ENCODE peak calls at places on chromosomes 16 and 17, in four cellular contexts. One of them, this sample, is unnamed.

GRCh38 chr17:43468746-43469544 is 14.8 kb upstream of the DHX8 start:
- DNase-seq in K562: no peak
- DNase-seq in GM12891: no peak
- DNase-seq in prostate gland: no peak
- DNase-seq in this sample: no peak

GRCh38 chr16:1175566-1176279 is 22.8 kb downstream of the CACNA1H start:
- DNase-seq in prostate gland: no peak
- DNase-seq in GM12891: no peak
- DNase-seq in K562: no peak
- DNase-seq in this sample: no peak

GRCh38 chr16:49834496-49835009 is 21.4 kb downstream of the ZNF423 start:
- DNase-seq in GM12891: no peak
- DNase-seq in K562: no peak
- DNase-seq in prostate gland: no peak
- DNase-seq in this sample: no peak

GRCh38 chr17:80474231-80474932 is 2.0 kb downstream of the NPTX1 start:
- DNase-seq in prostate gland: peak; percentile 41
- DNase-seq in GM12891: no peak
- DNase-seq in K562: peak; percentile 40
- DNase-seq in this sample: no peak

GRCh38 chr16:81394416-81394815 is 50.2 kb upstream of the CMIP start:
- DNase-seq in K562: no peak
- DNase-seq in prostate gland: no peak
- DNase-seq in GM12891: no peak
- DNase-seq in this sample: no peak

GRCh38 chr16:65745201-65745600 is 621.3 kb upstream of the CDH5 start:
- DNase-seq in K562: no peak
- DNase-seq in GM12891: no peak
- DNase-seq in prostate gland: no peak
- DNase-seq in this sample: no peak

GRCh38 chr16:15509051-15509592 is 74.7 kb downstream of the BMERB1 start:
- DNase-seq in GM12891: no peak
- DNase-seq in K562: peak; percentile 45
- DNase-seq in prostate gland: no peak
- DNase-seq in this sample: no peak

GRCh38 chr16:66926171-66926570 is 836 bp upstream of the RRAD start:
- DNase-seq in GM12891: no peak
- DNase-seq in K562: no peak
- DNase-seq in prostate gland: no peak
- DNase-seq in this sample: no peak

GRCh38 chr17:12627177-12627629 is 38.5 kb upstream of the MYOCD start:
- DNase-seq in GM12891: no peak
- DNase-seq in K562: peak; percentile 2
- DNase-seq in prostate gland: peak; percentile 8
- DNase-seq in this sample: no peak

GRCh38 chr16:8851761-8852403 is 16.9 kb downstream of the CARHSP1 start:
- DNase-seq in prostate gland: no peak
- DNase-seq in GM12891: peak; percentile 4
- DNase-seq in K562: no peak
- DNase-seq in this sample: no peak

GRCh38 chr17:1188812-1189211 is 9.0 kb upstream of the ABR start:
- DNase-seq in prostate gland: peak; percentile 87
- DNase-seq in K562: no peak
- DNase-seq in GM12891: no peak
- DNase-seq in this sample: no peak

GRCh38 chr17:39018267-39019134 is 51.3 kb upstream of the FBXO47 start:
- DNase-seq in prostate gland: no peak
- DNase-seq in K562: no peak
- DNase-seq in GM12891: peak; percentile 35
- DNase-seq in this sample: no peak

GRCh38 chr16:72658888-72659717 is 388.8 kb downstream of the ZFHX3 start:
- DNase-seq in prostate gland: no peak
- DNase-seq in GM12891: no peak
- DNase-seq in K562: no peak
- DNase-seq in this sample: no peak

GRCh38 chr17:6492892-6493674 is 48.8 kb downstream of the PIMREG start:
- DNase-seq in prostate gland: no peak
- DNase-seq in GM12891: no peak
- DNase-seq in K562: no peak
- DNase-seq in this sample: no peak

GRCh38 chr17:78719630-78720298 is 62.3 kb downstream of the CYTH1 start:
- DNase-seq in GM12891: no peak
- DNase-seq in prostate gland: no peak
- DNase-seq in K562: no peak
- DNase-seq in this sample: no peak

GRCh38 chr17:55155867-55156560 is 108.7 kb upstream of the HLF start:
- DNase-seq in prostate gland: no peak
- DNase-seq in GM12891: no peak
- DNase-seq in K562: no peak
- DNase-seq in this sample: no peak

GRCh38 chr16:74035816-74036215 is 260.8 kb upstream of the PSMD7 start:
- DNase-seq in K562: peak; percentile 8
- DNase-seq in GM12891: peak; percentile 6
- DNase-seq in prostate gland: no peak
- DNase-seq in this sample: no peak

GRCh38 chr16:82169861-82170845 is at the start of gene MPHOSPH6:
- DNase-seq in K562: peak; percentile 96
- DNase-seq in prostate gland: peak; percentile 87
- DNase-seq in GM12891: peak; percentile 89
- DNase-seq in this sample: peak; percentile 90

GRCh38 chr16:57661936-57662906 is 5.9 kb upstream of the ADGRG3 start:
- DNase-seq in GM12891: no peak
- DNase-seq in K562: no peak
- DNase-seq in prostate gland: no peak
- DNase-seq in this sample: no peak

GRCh38 chr17:68682913-68683312 is 81.7 kb upstream of the FAM20A start:
- DNase-seq in K562: no peak
- DNase-seq in prostate gland: no peak
- DNase-seq in GM12891: no peak
- DNase-seq in this sample: no peak

GRCh38 chr17:33580215-33580614 is 287.1 kb upstream of the ASIC2 start:
- DNase-seq in prostate gland: no peak
- DNase-seq in K562: no peak
- DNase-seq in GM12891: no peak
- DNase-seq in this sample: no peak

GRCh38 chr17:17151055-17151454 is 55.1 kb downstream of the PLD6 start:
- DNase-seq in GM12891: no peak
- DNase-seq in K562: no peak
- DNase-seq in prostate gland: no peak
- DNase-seq in this sample: no peak

GRCh38 chr17:61139219-61139618 is 260.4 kb upstream of the TBX2 start:
- DNase-seq in GM12891: peak; percentile 55
- DNase-seq in K562: no peak
- DNase-seq in prostate gland: no peak
- DNase-seq in this sample: peak; percentile 36

GRCh38 chr17:74862108-74862901 is 2.6 kb upstream of the GRIN2C start:
- DNase-seq in GM12891: peak; percentile 80
- DNase-seq in prostate gland: no peak
- DNase-seq in K562: peak; percentile 65
- DNase-seq in this sample: peak; percentile 70

GRCh38 chr17:67970783-67971182 is 25.5 kb downstream of the C17orf58 start:
- DNase-seq in K562: no peak
- DNase-seq in prostate gland: no peak
- DNase-seq in GM12891: no peak
- DNase-seq in this sample: no peak

GRCh38 chr17:7548585-7549400 is at the start of gene TNFSF12:
- DNase-seq in prostate gland: peak; percentile 59
- DNase-seq in K562: peak; percentile 65
- DNase-seq in GM12891: peak; percentile 66
- DNase-seq in this sample: peak; percentile 59

GRCh38 chr17:79840204-79840988 is 1.2 kb upstream of the CBX4 start:
- DNase-seq in prostate gland: peak; percentile 72
- DNase-seq in K562: no peak
- DNase-seq in GM12891: no peak
- DNase-seq in this sample: no peak

GRCh38 chr17:21374455-21375161 is 1.5 kb upstream of the KCNJ12 start:
- DNase-seq in prostate gland: no peak
- DNase-seq in K562: no peak
- DNase-seq in GM12891: no peak
- DNase-seq in this sample: no peak

GRCh38 chr16:89922477-89922883 is 662 bp upstream of the TUBB3 start:
- DNase-seq in K562: peak; percentile 94
- DNase-seq in prostate gland: no peak
- DNase-seq in GM12891: no peak
- DNase-seq in this sample: no peak

GRCh38 chr16:89923640-89924297 is 627 bp downstream of the TUBB3 start:
- DNase-seq in prostate gland: no peak
- DNase-seq in GM12891: no peak
- DNase-seq in K562: no peak
- DNase-seq in this sample: no peak

GRCh38 chr16:89921699-89922476 is 1.3 kb upstream of the TUBB3 start:
- DNase-seq in GM12891: no peak
- DNase-seq in K562: peak; percentile 93
- DNase-seq in prostate gland: no peak
- DNase-seq in this sample: no peak

GRCh38 chr16:89924298-89924924 is 1.3 kb downstream of the TUBB3 start:
- DNase-seq in GM12891: no peak
- DNase-seq in K562: peak; percentile 78
- DNase-seq in prostate gland: no peak
- DNase-seq in this sample: no peak

DNA sequence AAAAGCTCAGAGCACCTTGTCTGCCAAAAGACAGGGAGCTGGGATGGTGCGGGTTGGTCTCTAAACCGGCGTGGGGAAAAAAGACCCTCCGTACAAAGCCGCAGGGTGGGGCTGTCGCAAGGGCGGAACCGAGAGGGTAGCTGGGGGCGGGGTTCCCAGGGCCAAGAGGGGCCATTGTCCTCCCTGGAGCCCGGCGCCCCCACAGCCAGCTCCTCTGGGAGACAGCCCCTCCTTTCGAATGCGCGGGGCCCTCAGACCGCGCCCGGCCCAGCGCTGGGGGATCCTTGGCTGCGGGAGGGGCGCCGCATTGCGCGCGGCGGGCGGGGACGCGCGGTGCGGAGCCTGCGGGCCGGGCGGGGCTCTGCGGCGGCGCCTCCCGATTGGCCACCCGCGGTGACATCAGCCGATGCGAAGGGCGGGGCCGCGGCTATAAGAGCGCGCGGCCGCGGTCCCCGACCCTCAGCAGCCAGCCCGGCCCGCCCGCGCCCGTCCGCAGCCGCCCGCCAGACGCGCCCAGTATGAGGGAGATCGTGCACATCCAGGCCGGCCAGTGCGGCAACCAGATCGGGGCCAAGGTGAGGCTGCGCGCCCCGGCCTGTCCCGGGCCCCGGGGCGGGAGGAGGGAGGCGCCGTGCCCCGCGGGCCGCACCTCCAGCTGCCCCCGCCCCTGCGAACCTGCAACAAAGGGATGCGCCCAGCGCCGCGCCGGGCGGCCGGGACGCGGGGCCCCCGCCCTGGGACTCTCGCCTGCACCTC is at the start of gene TUBB3:
- DNase-seq in prostate gland: peak; percentile 56
- DNase-seq in GM12891: peak; percentile 81
- DNase-seq in K562: peak; percentile 90
- DNase-seq in this sample: peak; percentile 73
- TF ChIP-seq POLR2AphosphoS5 in prostate gland: no peak
- TF ChIP-seq POLR2AphosphoS5 in GM12891: no peak
- TF ChIP-seq POLR2AphosphoS5 in K562: peak; percentile 75
- TF ChIP-seq POLR2AphosphoS5 in this sample: no peak

GRCh38 chr16:56637814-56638750 is at the start of gene MT1A:
- DNase-seq in K562: peak; percentile 32
- DNase-seq in prostate gland: peak; percentile 30
- DNase-seq in GM12891: no peak
- DNase-seq in this sample: no peak
- TF ChIP-seq POLR2A in K562: no peak
- TF ChIP-seq POLR2A in prostate gland: peak; percentile 28
- TF ChIP-seq POLR2A in GM12891: no peak
- TF ChIP-seq POLR2A in this sample: no peak

GRCh38 chr17:40178660-40179059 is 1.4 kb downstream of the RAPGEFL1 start:
- DNase-seq in GM12891: no peak
- DNase-seq in prostate gland: no peak
- DNase-seq in K562: no peak
- DNase-seq in this sample: no peak

GRCh38 chr17:40182606-40183005 is 5.3 kb downstream of the RAPGEFL1 start:
- DNase-seq in prostate gland: no peak
- DNase-seq in K562: no peak
- DNase-seq in GM12891: no peak
- DNase-seq in this sample: no peak

GRCh38 chr17:40181205-40181604 is 3.9 kb downstream of the RAPGEFL1 start:
- DNase-seq in GM12891: no peak
- DNase-seq in prostate gland: no peak
- DNase-seq in K562: no peak
- DNase-seq in this sample: no peak

GRCh38 chr17:40179923-40180659 is 2.8 kb downstream of the RAPGEFL1 start:
- DNase-seq in GM12891: no peak
- DNase-seq in K562: no peak
- DNase-seq in prostate gland: no peak
- DNase-seq in this sample: no peak

DNA sequence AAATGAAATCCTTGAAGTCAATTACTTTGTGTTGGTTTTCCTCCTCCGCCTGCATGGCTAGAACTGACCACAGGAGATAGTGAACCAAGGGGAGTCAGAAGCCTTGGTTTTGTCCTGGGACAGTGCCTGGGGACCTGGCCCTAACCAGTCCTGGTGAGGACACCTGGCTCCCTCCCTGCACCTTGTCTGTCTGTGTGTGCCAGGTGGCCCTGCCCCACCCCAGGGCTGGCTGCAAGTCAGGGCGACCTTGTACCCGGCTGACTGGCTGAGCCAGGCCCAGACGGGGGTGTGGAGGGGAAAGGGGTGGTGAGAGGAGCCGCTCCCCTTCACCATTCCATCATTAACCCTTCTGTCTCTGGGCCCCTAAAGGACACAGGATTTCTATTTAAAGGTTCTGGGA is 3.4 kb downstream of the RAPGEFL1 start:
- DNase-seq in GM12891: no peak
- DNase-seq in K562: no peak
- DNase-seq in prostate gland: peak; percentile 48
- DNase-seq in this sample: no peak
- TF ChIP-seq POLR2AphosphoS5 in GM12891: no peak
- TF ChIP-seq POLR2AphosphoS5 in K562: no peak
- TF ChIP-seq POLR2AphosphoS5 in prostate gland: peak; percentile 7
- TF ChIP-seq POLR2AphosphoS5 in this sample: no peak

DNA sequence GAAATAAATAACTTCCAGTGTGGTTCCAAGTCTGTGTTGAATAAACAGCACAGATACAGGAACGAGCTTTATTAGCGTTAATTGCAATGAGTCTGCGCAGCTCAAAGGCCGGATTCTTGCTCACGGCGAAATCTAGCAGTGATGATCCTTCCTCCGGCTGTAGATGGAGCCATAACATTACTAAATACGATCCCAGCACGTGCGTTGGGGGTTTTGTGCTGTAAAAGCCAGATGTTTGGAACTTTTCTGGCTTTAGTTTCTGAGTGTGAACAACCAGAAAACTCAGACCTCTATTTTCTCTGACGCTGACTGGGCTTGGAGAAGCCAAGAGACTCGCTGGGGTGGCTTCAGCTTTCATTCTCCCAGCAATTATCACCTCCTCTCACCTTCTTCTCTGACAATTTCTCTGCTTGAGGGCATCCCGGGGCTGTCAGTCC is 47.0 kb upstream of the AKTIP start:
- DNase-seq in prostate gland: peak; percentile 80
- DNase-seq in GM12891: peak; percentile 54
- DNase-seq in K562: peak; percentile 66
- DNase-seq in this sample: peak; percentile 42
- TF ChIP-seq POLR2A in prostate gland: no peak
- TF ChIP-seq POLR2A in GM12891: no peak
- TF ChIP-seq POLR2A in K562: no peak
- TF ChIP-seq POLR2A in this sample: no peak

GRCh38 chr17:40058151-40058784 is 4.1 kb upstream of the MED24 start:
- DNase-seq in K562: no peak
- DNase-seq in prostate gland: no peak
- DNase-seq in GM12891: no peak
- DNase-seq in this sample: no peak
- TF ChIP-seq POLR2AphosphoS5 in K562: no peak
- TF ChIP-seq POLR2AphosphoS5 in prostate gland: peak; percentile 26
- TF ChIP-seq POLR2AphosphoS5 in GM12891: no peak
- TF ChIP-seq POLR2AphosphoS5 in this sample: no peak